ENCODE peak calls at places on chromosomes 3 and 15, in five cellular contexts. F is pancreas, B is SJSA1, M is aorta, S is heart left ventricle. H is an unnamed sample.

GRCh38 chr3:127690823-127691452 is 18.2 kb downstream of the ABTB1 start:
- DNase-seq in M (peak), F (peak), B (peak), S (no peak), H (no peak)

GRCh38 chr3:101854608-101855304 is 5.4 kb downstream of the NFKBIZ start:
- DNase-seq in M (no peak), S (no peak), F (no peak), B (no peak), H (no peak)

GRCh38 chr3:67986703-67987102 is 332.3 kb upstream of the SUCLG2 start:
- DNase-seq in S (no peak), B (no peak), M (no peak), F (no peak), H (no peak)

GRCh38 chr3:106729481-106729880 is 647.8 kb upstream of the CCDC54 start:
- DNase-seq in F (no peak), B (peak), M (no peak), S (no peak), H (no peak)

GRCh38 chr15:91593653-91594052 is 259.9 kb upstream of the SLCO3A1 start:
- DNase-seq in S (no peak), M (no peak), B (no peak), F (no peak), H (no peak)

GRCh38 chr3:112794622-112795172 is 52.0 kb downstream of the CD200R1L start:
- DNase-seq in S (no peak), F (no peak), B (no peak), M (no peak), H (no peak)

GRCh38 chr3:72380193-72380592 is 468.1 kb downstream of the SHQ1 start:
- DNase-seq in S (no peak), M (no peak), F (no peak), B (peak), H (no peak)

GRCh38 chr15:90648137-90649070 is 68.7 kb upstream of the BLM start:
- DNase-seq in M (peak), B (peak), S (peak), F (no peak), H (peak)

GRCh38 chr3:182973047-182973446 is 7.3 kb downstream of the DCUN1D1 start:
- DNase-seq in F (no peak), S (no peak), M (no peak), B (no peak), H (no peak)

GRCh38 chr15:91165850-91166249 is 65.8 kb downstream of the SV2B start:
- DNase-seq in B (no peak), S (no peak), F (no peak), M (no peak), H (no peak)

GRCh38 chr15:70227122-70227521 is 129.4 kb upstream of the TLE3 start:
- DNase-seq in B (no peak), M (no peak), F (no peak), S (no peak), H (no peak)

GRCh38 chr3:13404625-13405452 is 15.3 kb downstream of the NUP210 start:
- DNase-seq in M (no peak), B (no peak), S (no peak), F (no peak), H (no peak)

GRCh38 chr3:183178833-183179549 is 16.5 kb upstream of the LAMP3 start:
- DNase-seq in M (peak), B (peak), S (peak), F (peak), H (no peak)

GRCh38 chr15:68924866-68925599 is 5.3 kb upstream of the SPESP1 start:
- DNase-seq in B (peak), F (peak), S (peak), M (peak), H (peak)

GRCh38 chr3:43094381-43094780 is 11.5 kb downstream of the POMGNT2 start:
- DNase-seq in S (no peak), M (no peak), F (no peak), B (no peak), H (no peak)

GRCh38 chr3:53938645-53939044 is 47.0 kb upstream of the SELENOK start:
- DNase-seq in M (no peak), S (no peak), F (no peak), B (peak), H (no peak)

GRCh38 chr3:136952292-136952691 is 5.5 kb upstream of the IL20RB start:
- DNase-seq in B (no peak), M (no peak), S (no peak), F (no peak), H (no peak)

GRCh38 chr3:40465456-40465855 is 8.3 kb downstream of the RPL14 start:
- DNase-seq in B (no peak), F (no peak), S (no peak), M (no peak), H (no peak)

GRCh38 chr15:101528917-101529299 is 39.4 kb upstream of the PCSK6 start:
- DNase-seq in S (no peak), M (no peak), B (no peak), F (no peak), H (no peak)

GRCh38 chr15:92187975-92188374 is 205.7 kb upstream of the ST8SIA2 start:
- DNase-seq in M (no peak), B (no peak), S (no peak), F (no peak), H (no peak)

GRCh38 chr3:49119036-49119435 is 1.6 kb downstream of the USP19 start:
- DNase-seq in S (no peak), F (no peak), B (no peak), M (no peak), H (no peak)
- H3K4me3 ChIP-seq in S (peak), F (no peak), B (no peak), M (no peak), H (no peak)

DNA sequence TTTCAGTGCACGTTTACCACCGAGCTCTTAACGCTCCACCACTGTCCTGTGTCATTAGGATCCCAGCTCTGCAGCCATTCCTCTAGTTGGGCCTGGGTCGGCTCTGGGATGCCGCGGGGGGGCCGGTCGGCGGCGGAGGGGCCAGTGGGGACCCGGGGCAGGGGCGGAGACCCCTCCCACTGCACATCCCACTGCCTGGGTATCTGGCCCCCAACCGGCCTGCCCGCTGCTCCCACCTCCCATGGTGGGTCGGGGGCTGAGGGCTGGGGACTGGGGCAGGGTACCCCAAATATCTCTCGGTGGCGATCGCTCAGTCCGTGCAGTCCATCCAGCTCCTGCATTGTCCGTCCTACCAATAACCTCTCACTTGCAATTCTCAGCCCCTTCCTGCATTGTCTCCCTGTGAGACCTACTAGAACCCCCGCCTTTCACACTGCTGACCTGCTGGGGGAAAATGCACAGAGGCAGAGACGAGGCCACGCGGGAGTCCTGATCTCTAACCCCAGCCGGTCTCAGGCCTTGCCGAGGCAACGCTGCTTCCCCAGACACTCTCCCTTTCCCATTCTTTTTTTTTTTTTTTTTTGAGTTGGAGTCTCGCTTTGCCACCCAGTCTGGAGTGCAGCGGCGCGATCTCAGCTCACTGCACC is 24.0 kb upstream of the MUC20 start:
- DNase-seq in B (no peak), S (no peak), F (peak), M (no peak), H (no peak)
- H3K27ac ChIP-seq in B (no peak), S (no peak), F (no peak), M (no peak), H (no peak)

DNA sequence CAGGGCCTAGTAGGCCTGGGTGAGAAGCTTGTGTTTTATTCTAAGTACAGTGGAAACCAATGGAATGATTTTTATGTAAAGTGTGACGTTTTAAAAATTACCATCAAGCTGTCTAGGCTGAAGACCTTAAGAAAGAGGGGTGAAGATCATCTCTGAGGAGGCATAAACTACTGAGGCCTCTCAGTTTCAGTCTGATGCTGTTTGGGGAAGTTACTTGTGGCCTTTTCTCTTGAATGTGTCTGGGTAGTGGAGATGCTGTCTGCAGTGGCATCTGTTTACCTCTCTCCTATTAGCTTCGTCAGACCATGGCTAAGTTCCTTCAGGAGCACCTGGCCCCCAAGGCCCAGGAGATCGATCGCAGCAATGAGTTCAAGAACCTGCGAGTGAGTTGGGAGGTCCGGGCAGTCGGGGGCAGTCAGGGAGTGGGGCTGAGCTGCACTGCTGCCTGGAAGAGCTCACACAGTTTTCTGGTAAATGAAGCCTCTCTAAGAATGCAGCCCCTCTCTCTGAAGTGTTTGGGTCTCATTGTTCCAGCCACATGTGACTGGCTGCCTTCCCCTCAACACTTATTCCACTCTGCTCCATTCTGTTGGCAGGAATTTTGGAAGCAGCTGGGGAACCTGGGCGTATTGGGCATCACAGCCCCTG is 1.9 kb downstream of the IVD start:
- DNase-seq in F (no peak), S (no peak), M (no peak), B (no peak), H (no peak)
- H3K4me3 ChIP-seq in F (no peak), S (no peak), M (no peak), B (no peak), H (no peak)

DNA sequence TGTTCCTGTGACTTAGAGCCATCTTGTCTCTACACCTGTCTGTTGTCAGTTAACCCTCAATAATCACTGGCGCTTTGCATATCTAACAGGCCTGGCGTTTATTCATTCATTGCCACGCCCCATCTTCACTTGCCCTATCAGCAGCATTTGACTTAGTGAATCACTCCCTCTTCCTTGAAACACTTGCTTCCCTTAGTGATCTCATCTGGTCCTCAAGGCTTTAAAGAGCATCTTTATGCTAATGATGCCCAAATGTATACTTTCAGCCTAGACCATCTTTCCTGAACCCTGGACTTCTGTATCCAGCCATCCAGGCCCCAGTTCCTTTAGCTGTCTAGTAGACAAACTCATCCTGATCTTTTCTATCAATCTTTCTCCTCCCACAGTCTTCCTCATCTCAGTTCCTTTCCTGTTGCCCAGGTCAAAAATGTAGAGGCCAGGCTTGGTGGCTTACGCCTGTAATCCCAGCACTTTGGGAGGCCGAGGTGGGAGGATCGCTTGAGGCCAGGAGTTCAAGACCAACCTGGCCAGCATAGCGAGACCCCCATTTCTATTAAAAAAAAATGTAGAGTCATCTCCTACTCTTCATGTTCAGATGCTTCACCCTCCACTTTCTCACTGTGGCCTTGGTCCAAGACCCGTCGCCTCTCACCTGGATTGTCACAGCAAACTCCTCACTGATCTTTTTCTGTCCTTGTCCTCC is 1.4 kb upstream of the IGDCC4 start:
- DNase-seq in S (no peak), F (no peak), M (no peak), B (no peak), H (no peak)
- H3K27ac ChIP-seq in S (no peak), F (no peak), M (no peak), B (no peak), H (no peak)